ENCODE peak calls at places on chromosomes 6 and 20, in nine cellular contexts. O, N, M, U, R, K, I, H and S are unnamed samples. For H3K9me3, the result is how much of the 10 kb centered on the place peaks cover.

GRCh38 chr6:3749991-3750323 is 1.6 kb downstream of the PXDC1 start:
- DNase-seq in O (peak), N (no peak), M (peak), U (no peak), R (no peak), K (no peak), I (no peak), H (peak), S (peak)

GRCh38 chr6:37283268-37283667 is 25.3 kb upstream of the TMEM217 start:
- DNase-seq in O (no peak), N (no peak), M (no peak), U (no peak), R (no peak), K (no peak), I (no peak), H (no peak), S (no peak)

GRCh38 chr6:46015119-46015968 is at the start of gene CLIC5:
- DNase-seq in O (peak), N (peak), M (no peak), U (no peak), R (no peak), K (peak), I (peak), H (peak), S (no peak)

GRCh38 chr6:107434812-107435211 is 24.6 kb downstream of the PDSS2 start:
- DNase-seq in O (no peak), N (no peak), M (no peak), U (no peak), R (no peak), K (no peak), I (no peak), H (no peak), S (no peak)

GRCh38 chr20:56957737-56958553 is 308.5 kb downstream of the BMP7 start:
- DNase-seq in O (no peak), N (no peak), M (no peak), U (no peak), R (peak), K (no peak), I (no peak), H (no peak), S (no peak)

GRCh38 chr6:88870728-88871330 is 92.6 kb downstream of the RNGTT start:
- DNase-seq in O (no peak), N (no peak), M (no peak), U (peak), R (peak), K (peak), I (no peak), H (no peak), S (no peak)

GRCh38 chr6:3956054-3956453 is 106.9 kb downstream of the FAM50B start:
- DNase-seq in O (no peak), N (no peak), M (no peak), U (no peak), R (no peak), K (no peak), I (no peak), H (no peak), S (no peak)

GRCh38 chr6:45155341-45155894 is 172.7 kb upstream of the RUNX2 start:
- DNase-seq in O (no peak), N (no peak), M (no peak), U (no peak), R (no peak), K (no peak), I (no peak), H (no peak), S (no peak)

GRCh38 chr6:164827537-164827936 is 481.9 kb downstream of the C6orf118 start:
- DNase-seq in O (no peak), N (no peak), M (no peak), U (no peak), R (no peak), K (no peak), I (no peak), H (no peak), S (no peak)

GRCh38 chr6:148868314-148868713 is 121.5 kb downstream of the UST start:
- DNase-seq in O (no peak), N (no peak), M (no peak), U (peak), R (no peak), K (no peak), I (no peak), H (no peak), S (no peak)

GRCh38 chr6:47672816-47673215 is 25.6 kb upstream of the ADGRF4 start:
- DNase-seq in O (no peak), N (no peak), M (no peak), U (no peak), R (no peak), K (no peak), I (no peak), H (no peak), S (no peak)

GRCh38 chr6:69663215-69663614 is 133.6 kb downstream of the LMBRD1 start:
- DNase-seq in O (no peak), N (no peak), M (no peak), U (no peak), R (no peak), K (no peak), I (no peak), H (no peak), S (no peak)

GRCh38 chr6:155212616-155213380 is 51.0 kb upstream of the CLDN20 start:
- DNase-seq in O (no peak), N (no peak), M (no peak), U (no peak), R (no peak), K (no peak), I (no peak), H (no peak), S (no peak)

GRCh38 chr6:16466778-16467177 is 228.4 kb downstream of the GMPR start:
- DNase-seq in O (no peak), N (no peak), M (no peak), U (no peak), R (no peak), K (no peak), I (no peak), H (no peak), S (no peak)

GRCh38 chr6:47478233-47479155 is 905 bp downstream of the CD2AP start:
- DNase-seq in O (no peak), N (no peak), M (no peak), U (no peak), R (no peak), K (no peak), I (no peak), H (peak), S (no peak)

GRCh38 chr6:111691345-111692225 is 85.9 kb upstream of the TRAF3IP2 start:
- DNase-seq in O (no peak), N (no peak), M (no peak), U (no peak), R (peak), K (no peak), I (no peak), H (peak), S (peak)

GRCh38 chr6:37435373-37435772 is 2.4 kb downstream of the CMTR1 start:
- DNase-seq in O (no peak), N (no peak), M (no peak), U (no peak), R (no peak), K (no peak), I (no peak), H (no peak), S (no peak)

GRCh38 chr20:5842465-5842864 is 92.3 kb downstream of the SHLD1 start:
- DNase-seq in O (no peak), N (no peak), M (no peak), U (no peak), R (no peak), K (no peak), I (no peak), H (no peak), S (no peak)

GRCh38 chr6:141103246-141103645 is 1029.5 kb upstream of the GJE1 start:
- DNase-seq in O (no peak), N (no peak), M (no peak), U (no peak), R (no peak), K (no peak), I (no peak), H (no peak), S (no peak)

GRCh38 chr6:150971230-150971629 is 105.7 kb downstream of the MTHFD1L start:
- DNase-seq in O (no peak), N (no peak), M (no peak), U (no peak), R (no peak), K (no peak), I (no peak), H (no peak), S (no peak)

GRCh38 chr20:24585796-24586522 is 116.5 kb downstream of the SYNDIG1 start:
- DNase-seq in O (no peak), N (no peak), M (no peak), U (no peak), R (no peak), K (no peak), I (no peak), H (no peak), S (no peak)

DNA sequence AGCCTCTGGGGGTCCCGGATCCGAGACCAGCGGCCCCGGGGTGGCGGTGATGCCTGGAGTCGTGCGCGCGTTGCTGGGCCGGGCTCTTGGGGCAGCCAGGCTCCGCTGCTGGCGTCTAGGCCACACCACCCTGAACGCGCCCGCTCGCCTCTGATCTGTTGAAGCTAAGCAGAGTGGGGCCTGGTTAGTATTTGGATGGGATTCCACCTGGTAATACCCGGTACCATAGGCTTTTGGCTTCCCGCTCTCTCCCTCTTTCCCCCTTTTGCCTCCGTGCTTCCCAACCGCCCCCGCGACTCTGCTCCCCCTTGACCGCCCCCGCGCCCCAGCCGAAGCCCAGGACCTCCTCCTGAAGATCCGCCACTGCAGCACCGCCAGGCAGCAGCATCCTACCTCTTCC is 1383.5 kb upstream of the DEFB115 start:
- DNase-seq in O (peak), N (peak), M (peak), U (no peak), R (peak), K (peak), I (peak), H (peak), S (peak)
- H3K9me3 ChIP-seq in O (under half), N (under half), M (under half), U (half or more), R (under half), K (under half), I (half or more), H (under half), S (under half)

GRCh38 chr6:41565701-41566100 is 19.5 kb downstream of the FOXP4 start:
- DNase-seq in O (no peak), N (no peak), M (no peak), U (no peak), R (no peak), K (no peak), I (no peak), H (no peak), S (no peak)
- H3K4me3 ChIP-seq in O (no peak), N (no peak), M (no peak), U (no peak), R (no peak), K (no peak), I (no peak), H (no peak), S (no peak)

GRCh38 chr6:86558318-86558717 is 379.0 kb upstream of the HTR1E start:
- DNase-seq in O (no peak), N (no peak), M (no peak), U (no peak), R (peak), K (no peak), I (no peak), H (no peak), S (no peak)
- H3K9me3 ChIP-seq in O (under half), N (under half), M (under half), U (under half), R (under half), K (under half), I (under half), H (under half), S (under half)

GRCh38 chr6:128491041-128491642 is 29.3 kb downstream of the PTPRK start:
- DNase-seq in O (no peak), N (no peak), M (no peak), U (no peak), R (no peak), K (no peak), I (no peak), H (peak), S (no peak)
- H3K4me3 ChIP-seq in O (peak), N (peak), M (peak), U (peak), R (peak), K (no peak), I (peak), H (peak), S (peak)

DNA sequence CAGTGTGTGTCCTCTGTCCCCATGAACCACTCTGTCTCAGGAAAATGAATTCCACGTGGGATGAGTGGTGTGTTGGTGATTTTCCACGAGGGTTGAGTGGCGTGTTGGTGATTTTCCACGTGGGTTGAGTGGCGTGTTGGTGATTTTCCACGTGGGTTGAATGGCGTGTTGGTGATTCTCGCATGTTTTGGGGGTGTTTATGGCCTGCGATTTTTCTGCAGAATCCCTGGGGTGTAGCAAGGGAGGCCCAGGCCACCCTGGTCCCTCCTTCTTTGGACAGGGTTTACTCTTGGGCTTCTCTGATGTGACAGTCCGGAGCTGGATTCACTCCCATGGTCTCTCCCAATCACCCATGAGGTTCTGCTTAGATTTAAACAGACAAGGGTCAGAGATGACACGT is 90.6 kb upstream of the FRMD1 start:
- DNase-seq in O (no peak), N (no peak), M (no peak), U (no peak), R (no peak), K (no peak), I (no peak), H (no peak), S (no peak)
- H3K9me3 ChIP-seq in O (under half), N (under half), M (under half), U (under half), R (under half), K (under half), I (under half), H (under half), S (under half)

DNA sequence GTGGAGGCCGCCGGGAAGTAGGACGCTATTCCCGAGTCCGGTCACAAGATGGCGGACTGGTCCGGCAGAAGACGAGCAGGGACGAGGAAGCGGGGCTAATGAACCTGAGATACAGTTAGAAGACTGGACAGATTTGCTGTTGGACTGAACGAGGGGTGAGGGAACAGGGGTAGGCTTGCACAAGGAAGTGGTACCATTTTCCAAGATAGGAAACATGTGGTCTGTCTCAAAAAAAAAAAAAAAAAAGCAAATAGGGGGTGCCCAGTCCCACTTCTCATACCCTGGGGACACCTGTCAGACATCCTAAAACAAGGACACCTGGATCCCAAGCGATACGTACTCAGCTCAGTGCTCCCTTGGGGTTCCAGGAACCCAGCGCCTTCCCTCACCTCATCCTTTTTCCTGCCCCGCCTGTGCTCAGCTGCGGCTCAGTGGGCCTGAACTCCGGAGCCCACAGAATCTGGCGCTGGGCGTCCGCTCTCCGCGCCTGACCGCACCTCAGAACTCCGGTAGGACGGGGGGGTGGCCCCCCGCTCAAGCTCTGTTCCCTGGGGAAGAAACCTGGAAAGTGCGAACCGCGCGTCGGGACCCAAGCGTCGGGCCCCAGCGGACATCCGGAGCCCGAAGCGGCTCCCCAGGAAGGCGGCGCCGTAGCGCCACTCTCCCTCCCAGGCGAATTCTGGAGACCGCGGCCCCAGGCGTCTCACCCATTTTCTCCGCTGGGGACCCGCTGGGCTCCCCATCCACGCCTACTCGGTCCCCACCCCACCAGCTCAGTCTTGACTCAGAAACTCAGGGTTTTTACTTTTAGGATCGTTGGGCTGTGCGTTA is at the start of gene LY6G5C:
- DNase-seq in O (peak), N (peak), M (peak), U (peak), R (peak), K (peak), I (peak), H (peak), S (peak)
- H3K4me3 ChIP-seq in O (peak), N (peak), M (peak), U (peak), R (peak), K (peak), I (peak), H (peak), S (peak)

GRCh38 chr6:20426177-20427082 is 24.8 kb downstream of the E2F3 start:
- DNase-seq in O (no peak), N (no peak), M (no peak), U (no peak), R (no peak), K (no peak), I (no peak), H (no peak), S (no peak)
- H3K9me3 ChIP-seq in O (under half), N (under half), M (under half), U (under half), R (under half), K (under half), I (under half), H (under half), S (under half)

DNA sequence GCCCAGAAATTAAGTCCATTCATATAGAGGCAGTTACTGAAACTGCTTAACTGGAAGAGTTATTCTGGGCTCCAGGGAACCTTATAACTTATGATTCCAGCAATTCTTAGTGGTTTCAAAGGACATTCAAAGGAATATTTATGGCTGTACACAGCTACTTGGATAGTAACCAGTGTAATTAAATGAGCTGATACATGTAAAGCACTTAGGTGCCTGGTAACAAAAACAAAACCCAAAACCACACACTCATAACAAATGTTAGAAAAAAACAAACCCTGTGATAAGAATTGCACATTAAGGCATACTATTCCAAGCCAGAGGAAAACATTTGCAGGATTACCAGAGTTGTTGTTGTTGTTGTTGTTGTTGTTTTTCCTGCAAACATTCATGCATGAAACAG is 51.5 kb downstream of the STK4 start:
- DNase-seq in O (no peak), N (no peak), M (no peak), U (no peak), R (no peak), K (no peak), I (no peak), H (no peak), S (no peak)
- H3K4me3 ChIP-seq in O (no peak), N (no peak), M (no peak), U (no peak), R (no peak), K (no peak), I (no peak), H (no peak), S (no peak)

GRCh38 chr6:30862156-30862875 is 22.0 kb upstream of the DDR1 start:
- DNase-seq in O (no peak), N (no peak), M (no peak), U (no peak), R (no peak), K (no peak), I (no peak), H (no peak), S (no peak)

GRCh38 chr6:30855429-30856069 is 28.8 kb upstream of the DDR1 start:
- DNase-seq in O (no peak), N (no peak), M (no peak), U (no peak), R (no peak), K (no peak), I (no peak), H (no peak), S (no peak)

GRCh38 chr6:30861257-30862048 is 22.9 kb upstream of the DDR1 start:
- DNase-seq in O (no peak), N (no peak), M (no peak), U (no peak), R (no peak), K (no peak), I (no peak), H (no peak), S (no peak)

GRCh38 chr6:30854641-30855040 is 29.7 kb upstream of the DDR1 start:
- DNase-seq in O (no peak), N (no peak), M (no peak), U (no peak), R (no peak), K (no peak), I (no peak), H (no peak), S (no peak)

DNA sequence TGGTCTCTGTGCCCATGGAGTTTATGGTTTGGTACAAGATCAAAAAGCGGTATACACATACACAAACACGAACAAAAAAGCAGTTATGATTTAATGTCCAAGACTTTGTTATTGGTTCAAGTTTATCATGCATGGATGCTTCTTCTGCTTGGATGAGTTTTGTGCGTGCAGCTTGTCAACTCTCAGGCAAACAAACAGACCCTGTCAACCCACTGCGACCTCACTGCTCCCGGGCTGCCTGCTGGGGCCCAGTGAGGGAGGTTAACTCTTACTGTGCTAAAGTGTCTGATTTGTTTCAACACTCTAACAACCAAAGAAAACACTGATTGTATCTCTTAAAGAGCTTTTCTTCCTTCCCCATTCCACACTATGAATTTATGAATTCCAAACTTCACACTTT is 26.8 kb upstream of the DDR1 start:
- DNase-seq in O (no peak), N (no peak), M (no peak), U (no peak), R (no peak), K (no peak), I (no peak), H (no peak), S (no peak)
- H3K9me3 ChIP-seq in O (under half), N (under half), M (under half), U (under half), R (under half), K (under half), I (under half), H (under half), S (under half)